ENCODE peak calls at places on chromosomes 13 and 19, in eight cellular contexts. T is fibroblast of lung, C is AG04450, U is left colon, H is aorta, E is nephron progenitor cell, P is Caco-2, L is MV-4-11. V is an unnamed sample.

GRCh38 chr19:6611441-6611852 is 20.5 kb upstream of the CD70 start:
- DNase-seq in L (no peak), C (no peak), P (no peak), H (no peak), T (peak; percentile 10), U (no peak), E (no peak), V (no peak)

GRCh38 chr19:41500443-41500842 is 57.5 kb downstream of the ERICH4 start:
- DNase-seq in P (no peak), H (no peak), C (no peak), U (no peak), E (no peak), L (no peak), T (no peak), V (no peak)

GRCh38 chr19:15374796-15375440 is 4.7 kb downstream of the AKAP8 start:
- DNase-seq in E (no peak), T (no peak), H (peak; percentile 77), L (peak; percentile 47), C (no peak), P (no peak), U (no peak), V (no peak)

GRCh38 chr13:49584771-49585182 is 581 bp downstream of the RCBTB1 start:
- DNase-seq in E (no peak), T (no peak), H (no peak), C (no peak), L (no peak), P (no peak), U (no peak), V (no peak)

GRCh38 chr19:40321566-40322270 is 26.5 kb downstream of the C19orf47 start:
- DNase-seq in U (no peak), L (no peak), P (no peak), H (no peak), C (no peak), E (no peak), T (no peak), V (no peak)

GRCh38 chr19:10419646-10420443 is 493 bp upstream of the PDE4A start:
- DNase-seq in H (no peak), T (peak; percentile 50), U (no peak), L (peak; percentile 71), E (peak; percentile 60), C (no peak), P (peak; percentile 59), V (peak; percentile 70)

GRCh38 chr19:17475541-17476115 is 5.3 kb downstream of the SLC27A1 start:
- DNase-seq in P (no peak), H (peak; percentile 71), E (no peak), C (no peak), U (no peak), L (peak; percentile 90), T (peak; percentile 42), V (peak; percentile 65)

GRCh38 chr13:46057251-46058015 is 4.9 kb upstream of the ZC3H13 start:
- DNase-seq in U (no peak), L (peak; percentile 39), H (no peak), E (no peak), C (no peak), P (no peak), T (no peak), V (no peak)

GRCh38 chr19:33795370-33796163 is 1.1 kb upstream of the KCTD15 start:
- DNase-seq in E (peak; percentile 93), C (no peak), P (peak; percentile 83), T (peak; percentile 80), H (peak; percentile 86), U (peak; percentile 83), L (peak; percentile 75), V (peak; percentile 93)

GRCh38 chr19:55383789-55384575 is at the start of gene TMEM238:
- DNase-seq in E (peak; percentile 72), L (peak; percentile 48), P (peak; percentile 86), T (peak; percentile 69), C (no peak), H (peak; percentile 68), U (peak; percentile 83), V (peak; percentile 71)

GRCh38 chr19:2446390-2446789 is 10.4 kb downstream of the LMNB2 start:
- DNase-seq in L (peak; percentile 72), U (no peak), T (no peak), C (no peak), P (no peak), H (peak; percentile 38), E (no peak), V (no peak)

GRCh38 chr19:15864824-15865223 is 33.0 kb downstream of the CYP4F2 start:
- DNase-seq in L (no peak), T (no peak), E (no peak), U (no peak), C (no peak), P (no peak), H (no peak), V (no peak)

GRCh38 chr19:10001899-10002298 is 8.4 kb downstream of the COL5A3 start:
- DNase-seq in U (peak; percentile 68), C (no peak), P (peak; percentile 47), L (no peak), H (no peak), T (peak; percentile 17), E (peak; percentile 25), V (peak; percentile 41)

GRCh38 chr19:43743059-43743458 is 11.7 kb downstream of the SMG9 start:
- DNase-seq in T (no peak), C (no peak), H (no peak), P (no peak), U (no peak), E (no peak), L (no peak), V (no peak)

GRCh38 chr13:114111577-114111976 is 20.8 kb downstream of the RASA3 start:
- DNase-seq in L (peak; percentile 85), H (no peak), P (peak; percentile 21), U (peak; percentile 9), T (peak; percentile 91), C (peak; percentile 87), E (no peak), V (peak; percentile 68)

GRCh38 chr19:43684326-43684725 is 14.4 kb upstream of the PLAUR start:
- DNase-seq in C (no peak), H (no peak), P (no peak), T (no peak), E (no peak), L (peak; percentile 61), U (no peak), V (no peak)

GRCh38 chr13:48731957-48732569 is 78.3 kb downstream of the CYSLTR2 start:
- DNase-seq in T (no peak), H (peak; percentile 56), U (peak; percentile 70), L (peak; percentile 44), E (peak; percentile 68), C (no peak), P (no peak), V (no peak)

GRCh38 chr19:13881231-13881691 is 4.3 kb downstream of the NANOS3 start:
- DNase-seq in T (no peak), L (no peak), P (no peak), H (no peak), U (peak; percentile 24), C (no peak), E (peak; percentile 45), V (no peak)

GRCh38 chr19:12113121-12113520 is 27.0 kb downstream of the ZNF20 start:
- DNase-seq in P (no peak), C (no peak), T (no peak), U (no peak), L (no peak), H (no peak), E (no peak), V (no peak)

GRCh38 chr19:39430675-39431593 is 4.8 kb downstream of the RPS16 start:
- DNase-seq in U (no peak), L (peak; percentile 99), E (no peak), T (peak; percentile 100), C (peak; percentile 85), P (peak; percentile 69), H (peak; percentile 72), V (no peak)

GRCh38 chr13:60167121-60167520 is 3.4 kb upstream of the DIAPH3 start:
- DNase-seq in H (no peak), C (no peak), P (no peak), U (no peak), E (no peak), T (no peak), L (no peak), V (no peak)

GRCh38 chr19:46944918-46945628 is 74.6 kb upstream of the NPAS1 start:
- DNase-seq in C (no peak), U (peak; percentile 48), E (peak; percentile 74), H (peak; percentile 83), T (peak; percentile 66), L (no peak), P (no peak), V (peak; percentile 83)

GRCh38 chr13:113414335-113414734 is 39.0 kb downstream of the ADPRHL1 start:
- DNase-seq in E (no peak), C (no peak), P (no peak), T (no peak), L (no peak), H (no peak), U (no peak), V (no peak)

GRCh38 chr19:4803736-4804695 is 12.5 kb downstream of the FEM1A start:
- DNase-seq in U (peak; percentile 66), H (no peak), E (peak; percentile 87), P (peak; percentile 69), L (peak; percentile 53), T (peak; percentile 40), C (no peak), V (peak; percentile 62)

GRCh38 chr13:77698211-77699058 is 948 bp downstream of the SLAIN1 start:
- DNase-seq in U (peak; percentile 37), L (no peak), C (no peak), P (no peak), E (peak; percentile 70), T (peak; percentile 5), H (peak; percentile 46), V (peak; percentile 1)

GRCh38 chr13:111201304-111201940 is 86.3 kb downstream of the ARHGEF7 start:
- DNase-seq in E (no peak), T (no peak), C (no peak), L (peak; percentile 30), H (no peak), U (no peak), P (no peak), V (no peak)

GRCh38 chr13:30364133-30364532 is 56.8 kb upstream of the KATNAL1 start:
- DNase-seq in T (no peak), E (no peak), P (no peak), H (no peak), U (no peak), C (no peak), L (peak; percentile 7), V (peak; percentile 13)

GRCh38 chr13:112326821-112327370 is 49.3 kb upstream of the SPACA7 start:
- DNase-seq in H (no peak), U (no peak), T (no peak), L (no peak), P (no peak), E (no peak), C (no peak), V (no peak)

GRCh38 chr19:6740589-6741348 is 1.3 kb downstream of the TRIP10 start:
- DNase-seq in C (no peak), P (peak; percentile 72), H (peak; percentile 78), T (peak; percentile 18), U (peak; percentile 69), E (peak; percentile 63), L (peak; percentile 49), V (no peak)

GRCh38 chr19:35125270-35125717 is 9.6 kb downstream of the LGI4 start:
- DNase-seq in H (no peak), P (no peak), T (no peak), C (no peak), E (no peak), U (no peak), L (no peak), V (no peak)

GRCh38 chr13:83065136-83065535 is 817.1 kb downstream of the SLITRK1 start:
- DNase-seq in P (no peak), H (peak; percentile 68), C (no peak), U (no peak), E (no peak), T (peak; percentile 97), L (no peak), V (peak; percentile 66)

GRCh38 chr19:19475845-19476828 is 39.2 kb downstream of the TSSK6 start:
- DNase-seq in T (no peak), U (no peak), L (peak; percentile 11), E (no peak), C (no peak), H (no peak), P (no peak), V (peak; percentile 60)

GRCh38 chr13:75960538-75960994 is 324.4 kb downstream of the LMO7 start:
- DNase-seq in T (no peak), P (no peak), H (no peak), L (no peak), E (no peak), C (no peak), U (no peak), V (no peak)

GRCh38 chr13:97492257-97492656 is 58.3 kb downstream of the RAP2A start:
- DNase-seq in L (no peak), C (no peak), U (no peak), P (no peak), E (no peak), H (no peak), T (no peak), V (no peak)

V was measured in foreskin fibroblast.